ENCODE peak calls at places on chromosomes 4 and X, in eight cellular contexts. L is AG04449, D is HFF-Myc, M is cardiac muscle cell, Q is mammary epithelial cell, F is A673, T is upper lobe of right lung, C is fibroblast of mammary gland. I is an unnamed sample.
A peak's percentile ranks its signal among the peaks of the same experiment; 100 is the strongest.

GRCh38 chrX:72621619-72622485 is 49.2 kb upstream of the HDAC8 start:
- DNase-seq in L (no peak), D (no peak), M (no peak), Q (peak; percentile 53), F (no peak), T (no peak), C (peak; percentile 76), I (peak; percentile 40)

GRCh38 chr4:76305971-76306881 is at the start of gene STBD1:
- DNase-seq in L (no peak), D (no peak), M (peak; percentile 96), Q (peak; percentile 81), F (peak; percentile 20), T (peak; percentile 90), C (peak; percentile 59), I (peak; percentile 58)

GRCh38 chr4:119041951-119042560 is 93.6 kb upstream of the MYOZ2 start:
- DNase-seq in L (no peak), D (peak; percentile 72), M (peak; percentile 78), Q (peak; percentile 68), F (peak; percentile 81), T (no peak), C (peak; percentile 84), I (peak; percentile 92)

GRCh38 chr4:154030152-154030551 is 241.3 kb upstream of the SFRP2 start:
- DNase-seq in L (no peak), D (no peak), M (no peak), Q (no peak), F (no peak), T (no peak), C (no peak), I (no peak)

GRCh38 chr4:186204103-186204559 is 12.8 kb downstream of the CYP4V2 start:
- DNase-seq in L (no peak), D (no peak), M (no peak), Q (no peak), F (peak; percentile 86), T (no peak), C (no peak), I (peak; percentile 74)

GRCh38 chr4:133320576-133321170 is 171.6 kb downstream of the PCDH10 start:
- DNase-seq in L (no peak), D (no peak), M (peak; percentile 57), Q (peak; percentile 11), F (peak; percentile 62), T (no peak), C (peak; percentile 12), I (peak; percentile 65)

GRCh38 chrX:10015711-10016515 is 48.8 kb downstream of the CLDN34 start:
- DNase-seq in L (no peak), D (no peak), M (peak; percentile 67), Q (no peak), F (peak; percentile 16), T (peak; percentile 68), C (no peak), I (no peak)

GRCh38 chr4:119026662-119027444 is 108.8 kb upstream of the MYOZ2 start:
- DNase-seq in L (no peak), D (no peak), M (no peak), Q (no peak), F (no peak), T (no peak), C (peak; percentile 56), I (peak; percentile 17)

GRCh38 chr4:153781717-153782416 is 7.0 kb downstream of the SFRP2 start:
- DNase-seq in L (peak; percentile 2), D (peak; percentile 94), M (no peak), Q (no peak), F (peak; percentile 35), T (no peak), C (peak; percentile 94), I (peak; percentile 60)

GRCh38 chr4:106494066-106494465 is 125.5 kb upstream of the GIMD1 start:
- DNase-seq in L (no peak), D (no peak), M (no peak), Q (peak; percentile 54), F (peak; percentile 6), T (no peak), C (peak; percentile 76), I (no peak)

GRCh38 chrX:81202413-81202794 is 502 bp downstream of the SH3BGRL start:
- DNase-seq in L (no peak), D (no peak), M (no peak), Q (peak; percentile 28), F (no peak), T (no peak), C (peak; percentile 32), I (peak; percentile 17)

GRCh38 chrX:63967541-63967940 is 182.5 kb upstream of the ARHGEF9 start:
- DNase-seq in L (no peak), D (no peak), M (no peak), Q (no peak), F (no peak), T (no peak), C (no peak), I (no peak)

GRCh38 chrX:77347572-77347971 is 99.6 kb upstream of the FGF16 start:
- DNase-seq in L (no peak), D (no peak), M (no peak), Q (no peak), F (no peak), T (no peak), C (no peak), I (peak; percentile 2)

GRCh38 chrX:77346859-77347258 is 100.3 kb upstream of the FGF16 start:
- DNase-seq in L (no peak), D (no peak), M (no peak), Q (no peak), F (no peak), T (no peak), C (no peak), I (no peak)

DNA sequence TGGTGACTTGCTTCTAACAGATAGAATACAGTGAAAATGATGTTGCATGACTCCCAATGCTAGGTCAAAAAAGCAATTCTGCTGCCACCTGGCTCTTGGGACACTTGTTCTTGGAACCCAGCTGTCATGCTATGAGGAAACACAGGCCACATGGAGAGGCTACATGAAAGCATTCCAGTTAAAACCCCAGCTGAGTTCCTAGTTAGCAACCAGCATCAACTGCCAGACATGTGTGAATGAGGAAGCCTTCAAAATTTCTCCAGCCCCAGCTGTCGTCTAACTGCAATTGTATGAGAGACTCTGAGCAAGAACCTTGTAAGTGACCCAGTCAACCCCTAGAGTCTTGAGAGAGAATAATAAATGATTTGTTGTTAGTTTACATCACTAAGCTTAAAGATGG is 105.2 kb upstream of the FGF16 start:
- DNase-seq in L (no peak), D (no peak), M (peak; percentile 86), Q (no peak), F (no peak), T (no peak), C (no peak), I (no peak)
- H3K4me3 ChIP-seq in L (no peak overlapping the region), D (no peak overlapping the region), M (no peak overlapping the region), Q (no peak overlapping the region), F (no peak overlapping the region), T (no peak overlapping the region), C (no peak overlapping the region), I (no peak overlapping the region)

GRCh38 chr4:142660728-142661127 is 185.4 kb downstream of the INPP4B start:
- DNase-seq in L (no peak), D (no peak), M (no peak), Q (no peak), F (no peak), T (no peak), C (no peak), I (no peak)
- H3K4me3 ChIP-seq in L (no peak overlapping the region), D (no peak overlapping the region), M (no peak overlapping the region), Q (no peak overlapping the region), F (no peak overlapping the region), T (no peak overlapping the region), C (no peak overlapping the region), I (no peak overlapping the region)

GRCh38 chr4:74958881-74959280 is 26.0 kb downstream of the PARM1 start:
- DNase-seq in L (no peak), D (no peak), M (no peak), Q (no peak), F (no peak), T (no peak), C (no peak), I (no peak)

GRCh38 chr4:74947798-74948197 is 14.9 kb downstream of the PARM1 start:
- DNase-seq in L (no peak), D (no peak), M (no peak), Q (no peak), F (no peak), T (no peak), C (no peak), I (no peak)

GRCh38 chr4:74948279-74948678 is 15.4 kb downstream of the PARM1 start:
- DNase-seq in L (no peak), D (no peak), M (no peak), Q (no peak), F (no peak), T (no peak), C (no peak), I (no peak)

GRCh38 chr4:74950200-74950599 is 17.3 kb downstream of the PARM1 start:
- DNase-seq in L (no peak), D (no peak), M (no peak), Q (no peak), F (no peak), T (no peak), C (no peak), I (no peak)

DNA sequence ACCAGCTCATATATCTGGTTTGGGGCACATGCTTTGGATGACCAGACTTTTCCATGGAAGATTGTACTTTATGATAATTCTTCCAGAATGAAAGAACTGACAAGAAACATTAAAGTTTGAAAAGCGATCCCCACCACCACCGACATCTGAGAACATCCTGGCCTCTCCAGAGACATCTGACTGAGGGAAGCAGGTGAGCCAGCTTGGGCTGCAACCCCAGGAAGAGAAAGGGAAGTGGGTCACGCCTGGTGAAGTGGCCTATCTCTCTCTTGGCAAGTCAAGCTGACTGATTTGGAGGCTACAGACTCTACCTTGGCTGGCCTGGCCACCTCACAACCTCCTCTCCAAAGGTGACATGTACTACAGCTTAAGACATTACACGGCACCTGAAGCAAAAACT is 20.7 kb downstream of the PARM1 start:
- DNase-seq in L (no peak), D (no peak), M (no peak), Q (no peak), F (no peak), T (no peak), C (no peak), I (no peak)
- H3K4me3 ChIP-seq in L (no peak overlapping the region), D (no peak overlapping the region), M (no peak overlapping the region), Q (no peak overlapping the region), F (no peak overlapping the region), T (no peak overlapping the region), C (no peak overlapping the region), I (no peak overlapping the region)

GRCh38 chrX:131067846-131068745 is 9.9 kb downstream of the ARHGAP36 start:
- DNase-seq in L (no peak), D (no peak), M (no peak), Q (no peak), F (no peak), T (no peak), C (no peak), I (no peak)
- H3K4me3 ChIP-seq in L (no peak overlapping the region), D (no peak overlapping the region), M (peak overlapping the region; percentile 23), Q (no peak overlapping the region), F (no peak overlapping the region), T (no peak overlapping the region), C (no peak overlapping the region), I (no peak overlapping the region)

DNA sequence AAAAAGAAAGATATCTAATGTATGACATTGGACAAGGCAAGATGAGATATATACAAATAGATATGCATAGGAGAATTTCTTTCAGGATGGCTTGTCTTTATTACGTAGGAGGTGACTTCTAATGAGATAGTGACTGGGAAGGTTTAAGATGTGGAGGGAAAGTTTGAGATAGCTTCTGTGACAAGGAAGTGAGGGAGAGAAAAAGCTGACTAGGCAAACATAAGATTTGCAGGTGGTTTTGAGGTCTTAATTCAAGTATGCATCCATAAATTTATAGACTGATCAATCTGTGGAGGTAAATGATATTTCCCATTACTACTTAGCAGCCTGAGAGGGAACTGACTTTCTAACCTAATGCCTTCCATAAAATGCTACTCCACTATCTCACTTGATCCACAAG is 29.0 kb upstream of the MAGEB18 start:
- DNase-seq in L (no peak), D (no peak), M (no peak), Q (no peak), F (no peak), T (no peak), C (no peak), I (no peak)
- H3K4me3 ChIP-seq in L (no peak overlapping the region), D (no peak overlapping the region), M (no peak overlapping the region), Q (no peak overlapping the region), F (no peak overlapping the region), T (no peak overlapping the region), C (no peak overlapping the region), I (no peak overlapping the region)